ENCODE peak calls at places on chromosomes 6 and 20, in seven cellular contexts. E is heart left ventricle, B is fibroblast of mammary gland, I is cardiac fibroblast, G is dorsolateral prefrontal cortex, R is osteocyte, Q is K562. X is an unnamed sample.
A peak's percentile ranks its signal among the peaks of the same experiment; 100 is the strongest.

GRCh38 chr6:26311012-26311384 is 54.0 kb upstream of the BTN3A2 start:
- DNase-seq in I (peak; percentile 90), E (no peak), G (no peak), B (peak; percentile 74), R (no peak), Q (no peak), X (peak; percentile 54)

GRCh38 chr20:4136078-4136966 is 121.0 kb upstream of the RNF24 start:
- DNase-seq in R (no peak), G (no peak), B (no peak), I (peak; percentile 62), E (no peak), Q (no peak), X (peak; percentile 85)

GRCh38 chr6:43801489-43802181 is 31.6 kb downstream of the VEGFA start:
- DNase-seq in B (no peak), G (peak; percentile 74), Q (no peak), R (no peak), I (no peak), E (no peak), X (no peak)

GRCh38 chr6:37840143-37840939 is 20.8 kb downstream of the ZFAND3 start:
- DNase-seq in B (no peak), G (no peak), Q (no peak), I (no peak), E (no peak), R (no peak), X (no peak)

GRCh38 chr20:15613530-15613929 is 959.7 kb downstream of the KIF16B start:
- DNase-seq in G (no peak), E (peak; percentile 51), R (no peak), I (no peak), B (no peak), Q (no peak), X (no peak)

GRCh38 chr20:10985536-10985935 is 311.7 kb upstream of the JAG1 start:
- DNase-seq in I (peak; percentile 85), E (no peak), G (no peak), Q (no peak), B (peak; percentile 75), R (no peak), X (peak; percentile 65)

GRCh38 chr6:11215773-11216172 is 16.7 kb downstream of the NEDD9 start:
- DNase-seq in B (no peak), E (no peak), I (peak; percentile 25), R (no peak), Q (no peak), G (peak; percentile 31), X (no peak)

GRCh38 chr6:144360401-144360800 is 75.3 kb downstream of the UTRN start:
- DNase-seq in Q (no peak), G (no peak), R (peak; percentile 87), B (no peak), I (no peak), E (no peak), X (no peak)

GRCh38 chr6:36848658-36849441 is 9.6 kb upstream of the CPNE5 start:
- DNase-seq in B (no peak), G (no peak), R (no peak), I (no peak), Q (peak; percentile 95), E (peak; percentile 89), X (peak; percentile 87)

GRCh38 chr20:45467861-45468260 is 1.7 kb upstream of the WFDC2 start:
- DNase-seq in I (no peak), B (no peak), G (no peak), E (no peak), Q (no peak), R (no peak), X (no peak)

GRCh38 chr6:105433723-105434122 is 30.8 kb upstream of the PREP start:
- DNase-seq in I (no peak), B (no peak), Q (no peak), R (no peak), E (no peak), G (no peak), X (no peak)

GRCh38 chr6:160393966-160394653 is 45.9 kb downstream of the SLC22A3 start:
- DNase-seq in B (no peak), G (no peak), Q (no peak), I (no peak), E (no peak), R (no peak), X (peak; percentile 50)

GRCh38 chr6:7085911-7086310 is 21.9 kb upstream of the RREB1 start:
- DNase-seq in Q (no peak), R (no peak), I (peak; percentile 15), B (peak; percentile 22), E (peak; percentile 53), G (no peak), X (peak; percentile 8)

GRCh38 chr20:14069796-14070195 is 74.5 kb downstream of the MACROD2 start:
- DNase-seq in I (no peak), G (no peak), E (no peak), B (peak; percentile 81), Q (no peak), R (no peak), X (no peak)

GRCh38 chr6:71107935-71108420 is 151.1 kb upstream of the B3GAT2 start:
- DNase-seq in R (peak; percentile 56), I (peak; percentile 88), E (peak; percentile 31), B (peak; percentile 87), Q (no peak), G (no peak), X (peak; percentile 59)

GRCh38 chr6:73452107-73452461 is at the start of gene CGAS:
- DNase-seq in E (peak; percentile 83), Q (no peak), I (peak; percentile 71), B (peak; percentile 59), R (no peak), G (no peak), X (peak; percentile 6)

GRCh38 chr20:17609978-17610377 is 40.1 kb downstream of the DSTN start:
- DNase-seq in Q (no peak), B (no peak), I (no peak), R (no peak), G (no peak), E (no peak), X (no peak)

GRCh38 chr6:166381733-166382499 is 824 bp downstream of the MPC1 start:
- DNase-seq in I (peak; percentile 61), G (peak; percentile 39), B (peak; percentile 51), R (no peak), E (peak; percentile 70), Q (peak; percentile 65), X (peak; percentile 73)

GRCh38 chr6:41723178-41723935 is 12.1 kb downstream of the TFEB start:
- DNase-seq in R (no peak), Q (peak; percentile 48), B (peak; percentile 88), E (peak; percentile 91), G (no peak), I (peak; percentile 96), X (peak; percentile 95)

GRCh38 chr20:35311409-35311808 is 19.2 kb upstream of the FAM83C start:
- DNase-seq in B (peak; percentile 74), G (no peak), Q (no peak), I (peak; percentile 73), E (no peak), R (no peak), X (no peak)

GRCh38 chr6:17584241-17584803 is 15.8 kb upstream of the FAM8A1 start:
- DNase-seq in R (no peak), Q (peak; percentile 45), I (peak; percentile 86), E (no peak), B (peak; percentile 80), G (peak; percentile 44), X (peak; percentile 87)

GRCh38 chr6:5012531-5012930 is 8.7 kb upstream of the RPP40 start:
- DNase-seq in R (no peak), G (no peak), E (no peak), B (peak; percentile 65), Q (no peak), I (peak; percentile 17), X (no peak)

GRCh38 chr6:25875563-25875905 is 1.5 kb upstream of the SLC17A3 start:
- DNase-seq in I (no peak), B (no peak), Q (no peak), E (no peak), G (no peak), R (no peak), X (no peak)

GRCh38 chr6:85826997-85827396 is 184.3 kb upstream of the SYNCRIP start:
- DNase-seq in B (no peak), E (no peak), G (no peak), Q (no peak), R (no peak), I (no peak), X (no peak)
- TF ChIP-seq CTCF in B (no peak), E (no peak), G (no peak), Q (no peak), R (no peak), I (no peak), X (no peak)

DNA sequence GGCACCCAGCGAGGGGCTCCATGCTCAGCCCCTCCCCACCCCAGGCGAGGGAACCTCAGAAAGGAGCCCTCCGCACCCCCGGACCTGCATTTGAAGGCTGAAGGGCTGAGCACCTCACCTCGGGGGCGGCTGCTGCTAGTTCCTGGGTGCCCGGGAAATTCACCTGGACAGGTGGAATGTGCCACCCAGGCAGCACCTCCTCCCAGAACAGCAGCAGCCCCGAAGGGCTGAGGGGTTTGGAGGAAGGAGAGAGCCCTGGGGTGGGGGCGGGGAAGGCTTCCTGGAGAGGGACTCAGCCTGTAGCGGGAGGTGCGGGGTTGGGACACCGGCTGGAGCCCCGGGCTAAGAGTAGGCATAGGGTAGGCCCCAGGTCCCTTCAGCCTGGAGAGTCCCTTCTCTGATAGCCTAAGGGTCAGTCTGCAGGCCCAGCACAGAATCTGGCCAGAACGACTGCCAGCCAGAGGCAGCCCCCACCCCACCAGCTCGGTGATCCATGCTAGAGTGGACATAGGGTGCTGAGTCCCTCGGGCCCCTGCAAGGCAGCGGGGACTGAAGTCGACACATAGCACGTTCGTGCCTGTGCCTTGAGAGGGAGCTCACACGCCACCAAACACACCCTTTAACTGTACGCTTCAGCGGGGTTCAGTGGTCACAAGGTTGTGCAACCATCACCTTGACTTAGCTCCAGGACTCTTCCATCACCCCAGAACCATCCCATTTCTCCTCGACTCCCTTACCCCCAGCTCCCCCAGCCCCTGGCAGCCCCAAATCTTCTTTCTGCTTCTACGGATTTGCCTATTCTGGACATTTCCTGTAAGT is 180.9 kb downstream of the TAF4 start:
- DNase-seq in E (no peak), Q (no peak), G (no peak), R (no peak), I (no peak), B (no peak), X (no peak)
- TF ChIP-seq CTCF in E (no peak), Q (no peak), G (no peak), R (no peak), I (no peak), B (no peak), X (no peak)

DNA sequence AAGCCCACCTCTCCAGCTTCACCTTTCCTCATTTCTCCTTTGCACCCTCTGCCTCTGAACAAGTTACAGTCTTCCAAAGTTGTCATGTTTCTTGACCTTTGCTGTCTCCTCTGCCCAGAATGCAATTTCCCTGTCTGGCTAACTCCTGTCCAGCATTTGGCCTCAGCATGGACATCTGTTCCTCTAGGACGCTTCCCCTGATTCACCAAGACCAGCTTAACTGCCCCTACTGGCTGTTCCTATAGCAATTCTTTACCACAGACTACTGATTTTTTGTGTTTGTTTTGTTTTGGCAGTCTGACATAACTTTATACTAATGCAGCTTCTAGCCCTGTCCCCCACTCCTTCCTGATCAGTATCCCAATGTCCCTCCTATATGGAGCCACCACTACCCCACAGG is 13.4 kb downstream of the GNL1 start:
- DNase-seq in G (no peak), R (no peak), B (peak; percentile 29), E (no peak), Q (no peak), I (peak; percentile 28), X (no peak)
- TF ChIP-seq CTCF in G (no peak), R (peak; percentile 13), B (peak; percentile 18), E (no peak), Q (no peak), I (no peak), X (peak; percentile 5)

GRCh38 chr6:98014791-98015201 is 731.8 kb upstream of the MMS22L start:
- DNase-seq in E (no peak), Q (no peak), B (no peak), I (no peak), R (no peak), G (no peak), X (no peak)

GRCh38 chr6:98020222-98020621 is 737.2 kb upstream of the MMS22L start:
- DNase-seq in G (no peak), E (no peak), I (no peak), B (no peak), R (no peak), Q (no peak), X (no peak)

GRCh38 chr6:98016565-98016964 is 733.5 kb upstream of the MMS22L start:
- DNase-seq in Q (no peak), E (no peak), R (no peak), B (no peak), I (no peak), G (no peak), X (no peak)
- TF ChIP-seq CTCF in Q (no peak), E (no peak), R (no peak), B (no peak), I (no peak), G (no peak), X (no peak)

X was measured in cardiac muscle cell.